ENCODE peak calls at places on chromosomes 7 and 10, in five cellular contexts. One of them, this sample, is unnamed.

GRCh38 chr7:61111-61510 is 131.3 kb upstream of the FAM20C start:
- DNase-seq in fibroblast of lung: no peak
- DNase-seq in thoracic aorta: no peak
- DNase-seq in hepatocyte: no peak
- DNase-seq in cardiac muscle cell: no peak
- DNase-seq in this sample: no peak

GRCh38 chr10:62763155-62763554 is 41.4 kb upstream of the ADO start:
- DNase-seq in cardiac muscle cell: peak; percentile 38
- DNase-seq in thoracic aorta: no peak
- DNase-seq in fibroblast of lung: peak; percentile 68
- DNase-seq in hepatocyte: no peak
- DNase-seq in this sample: no peak

GRCh38 chr7:89623018-89623672 is 531.1 kb upstream of the STEAP1 start:
- DNase-seq in hepatocyte: peak; percentile 58
- DNase-seq in thoracic aorta: no peak
- DNase-seq in fibroblast of lung: peak; percentile 8
- DNase-seq in cardiac muscle cell: peak; percentile 68
- DNase-seq in this sample: peak; percentile 45

GRCh38 chr10:75136346-75136745 is 24.9 kb downstream of the SAMD8 start:
- DNase-seq in cardiac muscle cell: no peak
- DNase-seq in fibroblast of lung: peak; percentile 27
- DNase-seq in thoracic aorta: no peak
- DNase-seq in hepatocyte: no peak
- DNase-seq in this sample: no peak

GRCh38 chr7:27175005-27175625 is 995 bp upstream of the HOXA10 start:
- DNase-seq in thoracic aorta: no peak
- DNase-seq in hepatocyte: no peak
- DNase-seq in fibroblast of lung: no peak
- DNase-seq in cardiac muscle cell: no peak
- DNase-seq in this sample: no peak

GRCh38 chr7:15675379-15675778 is 11.1 kb downstream of the MEOX2 start:
- DNase-seq in thoracic aorta: no peak
- DNase-seq in fibroblast of lung: no peak
- DNase-seq in hepatocyte: no peak
- DNase-seq in cardiac muscle cell: no peak
- DNase-seq in this sample: no peak

GRCh38 chr7:136405931-136406777 is 429.0 kb upstream of the MTPN start:
- DNase-seq in hepatocyte: peak; percentile 78
- DNase-seq in fibroblast of lung: peak; percentile 46
- DNase-seq in cardiac muscle cell: peak; percentile 80
- DNase-seq in thoracic aorta: no peak
- DNase-seq in this sample: peak; percentile 25

GRCh38 chr10:117653170-117653515 is 110.6 kb downstream of the EMX2 start:
- DNase-seq in hepatocyte: peak; percentile 81
- DNase-seq in thoracic aorta: no peak
- DNase-seq in cardiac muscle cell: no peak
- DNase-seq in fibroblast of lung: peak; percentile 95
- DNase-seq in this sample: peak; percentile 54

GRCh38 chr10:80519936-80520650 is 17.6 kb upstream of the SH2D4B start:
- DNase-seq in cardiac muscle cell: no peak
- DNase-seq in fibroblast of lung: no peak
- DNase-seq in hepatocyte: no peak
- DNase-seq in thoracic aorta: no peak
- DNase-seq in this sample: no peak

GRCh38 chr10:45526309-45526708 is 146.3 kb downstream of the ZFAND4 start:
- DNase-seq in fibroblast of lung: no peak
- DNase-seq in hepatocyte: no peak
- DNase-seq in cardiac muscle cell: no peak
- DNase-seq in thoracic aorta: no peak
- DNase-seq in this sample: no peak

GRCh38 chr10:108112218-108112617 is 947.7 kb upstream of the SORCS1 start:
- DNase-seq in fibroblast of lung: no peak
- DNase-seq in cardiac muscle cell: no peak
- DNase-seq in hepatocyte: no peak
- DNase-seq in thoracic aorta: no peak
- DNase-seq in this sample: no peak
- TF ChIP-seq CTCF in fibroblast of lung: no peak
- TF ChIP-seq CTCF in cardiac muscle cell: no peak
- TF ChIP-seq CTCF in hepatocyte: peak; percentile 39
- TF ChIP-seq CTCF in thoracic aorta: no peak
- TF ChIP-seq CTCF in this sample: no peak

GRCh38 chr7:128858380-128859231 is 4.0 kb upstream of the ATP6V1F start:
- DNase-seq in thoracic aorta: no peak
- DNase-seq in cardiac muscle cell: no peak
- DNase-seq in fibroblast of lung: no peak
- DNase-seq in hepatocyte: no peak
- DNase-seq in this sample: no peak

GRCh38 chr7:128862571-128863432 is at the start of gene ATP6V1F:
- DNase-seq in fibroblast of lung: peak; percentile 94
- DNase-seq in hepatocyte: peak; percentile 98
- DNase-seq in thoracic aorta: peak; percentile 89
- DNase-seq in cardiac muscle cell: peak; percentile 97
- DNase-seq in this sample: peak; percentile 99

GRCh38 chr7:128861957-128862570 is 592 bp upstream of the ATP6V1F start:
- DNase-seq in fibroblast of lung: peak; percentile 12
- DNase-seq in thoracic aorta: no peak
- DNase-seq in hepatocyte: no peak
- DNase-seq in cardiac muscle cell: no peak
- DNase-seq in this sample: no peak

GRCh38 chr7:128859232-128860157 is 3.2 kb upstream of the ATP6V1F start:
- DNase-seq in thoracic aorta: no peak
- DNase-seq in cardiac muscle cell: no peak
- DNase-seq in fibroblast of lung: no peak
- DNase-seq in hepatocyte: no peak
- DNase-seq in this sample: no peak

GRCh38 chr7:128860158-128861073 is 2.2 kb upstream of the ATP6V1F start:
- DNase-seq in fibroblast of lung: peak; percentile 63
- DNase-seq in hepatocyte: no peak
- DNase-seq in cardiac muscle cell: no peak
- DNase-seq in thoracic aorta: no peak
- DNase-seq in this sample: no peak
- TF ChIP-seq CTCF in fibroblast of lung: no peak
- TF ChIP-seq CTCF in hepatocyte: no peak
- TF ChIP-seq CTCF in cardiac muscle cell: peak; percentile 13
- TF ChIP-seq CTCF in thoracic aorta: no peak
- TF ChIP-seq CTCF in this sample: no peak

DNA sequence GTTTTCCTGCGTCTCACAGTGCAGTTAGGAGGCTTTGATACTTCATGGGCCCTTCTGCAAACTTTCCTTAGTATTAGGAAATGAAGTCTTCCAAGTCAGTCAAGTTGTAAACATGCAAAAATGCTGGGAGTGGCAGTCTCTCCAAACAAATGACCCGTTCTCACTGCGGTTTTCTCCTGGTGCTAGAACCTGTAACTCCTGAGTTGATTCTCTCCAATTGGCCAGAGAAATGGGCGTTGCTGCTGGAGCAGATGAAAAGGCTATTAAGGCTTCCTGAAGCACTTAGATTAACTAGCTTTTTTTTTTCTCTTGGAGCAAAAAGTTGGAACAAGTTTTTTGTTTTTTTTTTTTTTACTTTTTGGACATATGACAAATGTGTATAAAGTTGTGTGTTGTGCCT is 393.9 kb upstream of the GALNT17 start:
- DNase-seq in hepatocyte: peak; percentile 41
- DNase-seq in cardiac muscle cell: no peak
- DNase-seq in fibroblast of lung: peak; percentile 68
- DNase-seq in thoracic aorta: no peak
- DNase-seq in this sample: no peak
- TF ChIP-seq CTCF in hepatocyte: no peak
- TF ChIP-seq CTCF in cardiac muscle cell: no peak
- TF ChIP-seq CTCF in fibroblast of lung: no peak
- TF ChIP-seq CTCF in thoracic aorta: no peak
- TF ChIP-seq CTCF in this sample: no peak

DNA sequence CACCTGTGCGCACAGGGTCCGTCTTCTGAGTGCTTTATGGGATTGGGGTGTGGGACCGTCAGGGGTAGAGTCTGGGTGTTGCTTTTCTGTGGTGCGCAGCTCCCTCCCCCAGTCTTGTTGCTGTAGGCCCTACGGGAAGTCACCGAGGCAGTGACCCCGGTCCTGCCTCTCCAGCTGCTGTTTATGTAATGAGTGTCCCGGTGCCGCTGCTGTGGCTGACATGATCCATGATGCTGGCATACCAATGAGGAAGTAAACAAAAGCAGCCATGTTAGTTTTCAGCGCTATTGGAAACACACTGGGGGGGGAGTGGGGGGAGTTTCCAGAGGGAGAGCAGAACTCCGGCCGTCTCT is 1.1 kb downstream of the TRIM8 start:
- DNase-seq in thoracic aorta: peak; percentile 61
- DNase-seq in fibroblast of lung: peak; percentile 67
- DNase-seq in cardiac muscle cell: peak; percentile 68
- DNase-seq in hepatocyte: peak; percentile 80
- DNase-seq in this sample: peak; percentile 60
- TF ChIP-seq CTCF in thoracic aorta: no peak
- TF ChIP-seq CTCF in fibroblast of lung: no peak
- TF ChIP-seq CTCF in cardiac muscle cell: no peak
- TF ChIP-seq CTCF in hepatocyte: no peak
- TF ChIP-seq CTCF in this sample: no peak